ENCODE peak calls at places on chromosomes 16 and 17, in ten cellular contexts. One of them, this sample, is unnamed.

GRCh38 chr17:83014297-83014696 is 65.1 kb upstream of the METRNL start:
- DNase-seq in NCI-H1092: no peak
- DNase-seq in KBM-7: no peak
- DNase-seq in heart right ventricle: no peak
- DNase-seq in right lobe of liver: no peak
- DNase-seq in stimulated activated CD8-positive, alpha-beta memory T cell treated with anti-CD3 and anti-CD28 coated beads, Interleukin-7, amount 100 ng/mL, for 24 hours: no peak
- DNase-seq in OCI-LY7: no peak
- DNase-seq in non-pigmented ciliary epithelial cell: no peak
- DNase-seq in T-helper 1 cell: no peak
- DNase-seq in NCI-H187 treated with DMSO at 0.1 percent for 48 hours: no peak
- DNase-seq in this sample: no peak

GRCh38 chr16:68993885-68994284 is 111.6 kb upstream of the HAS3 start:
- DNase-seq in NCI-H187 treated with DMSO at 0.1 percent for 48 hours: no peak
- DNase-seq in non-pigmented ciliary epithelial cell: peak
- DNase-seq in KBM-7: no peak
- DNase-seq in right lobe of liver: no peak
- DNase-seq in NCI-H1092: no peak
- DNase-seq in OCI-LY7: no peak
- DNase-seq in stimulated activated CD8-positive, alpha-beta memory T cell treated with anti-CD3 and anti-CD28 coated beads, Interleukin-7, amount 100 ng/mL, for 24 hours: no peak
- DNase-seq in T-helper 1 cell: no peak
- DNase-seq in heart right ventricle: no peak
- DNase-seq in this sample: no peak

GRCh38 chr17:75697651-75698291 is 23.5 kb upstream of the ITGB4 start:
- DNase-seq in stimulated activated CD8-positive, alpha-beta memory T cell treated with anti-CD3 and anti-CD28 coated beads, Interleukin-7, amount 100 ng/mL, for 24 hours: no peak
- DNase-seq in OCI-LY7: no peak
- DNase-seq in non-pigmented ciliary epithelial cell: no peak
- DNase-seq in NCI-H1092: no peak
- DNase-seq in KBM-7: no peak
- DNase-seq in T-helper 1 cell: no peak
- DNase-seq in NCI-H187 treated with DMSO at 0.1 percent for 48 hours: no peak
- DNase-seq in heart right ventricle: no peak
- DNase-seq in right lobe of liver: no peak
- DNase-seq in this sample: no peak

GRCh38 chr17:75086496-75087181 is 1.1 kb upstream of the SLC16A5 start:
- DNase-seq in non-pigmented ciliary epithelial cell: no peak
- DNase-seq in stimulated activated CD8-positive, alpha-beta memory T cell treated with anti-CD3 and anti-CD28 coated beads, Interleukin-7, amount 100 ng/mL, for 24 hours: no peak
- DNase-seq in heart right ventricle: no peak
- DNase-seq in KBM-7: no peak
- DNase-seq in right lobe of liver: no peak
- DNase-seq in NCI-H187 treated with DMSO at 0.1 percent for 48 hours: no peak
- DNase-seq in T-helper 1 cell: no peak
- DNase-seq in NCI-H1092: no peak
- DNase-seq in OCI-LY7: no peak
- DNase-seq in this sample: no peak

GRCh38 chr16:62022688-62023087 is 13.6 kb downstream of the CDH8 start:
- DNase-seq in OCI-LY7: no peak
- DNase-seq in stimulated activated CD8-positive, alpha-beta memory T cell treated with anti-CD3 and anti-CD28 coated beads, Interleukin-7, amount 100 ng/mL, for 24 hours: no peak
- DNase-seq in right lobe of liver: no peak
- DNase-seq in NCI-H1092: no peak
- DNase-seq in T-helper 1 cell: no peak
- DNase-seq in NCI-H187 treated with DMSO at 0.1 percent for 48 hours: no peak
- DNase-seq in KBM-7: no peak
- DNase-seq in heart right ventricle: no peak
- DNase-seq in non-pigmented ciliary epithelial cell: no peak
- DNase-seq in this sample: no peak

GRCh38 chr17:80942360-80943345 is 49.0 kb upstream of the CHMP6 start:
- DNase-seq in stimulated activated CD8-positive, alpha-beta memory T cell treated with anti-CD3 and anti-CD28 coated beads, Interleukin-7, amount 100 ng/mL, for 24 hours: no peak
- DNase-seq in right lobe of liver: no peak
- DNase-seq in KBM-7: no peak
- DNase-seq in non-pigmented ciliary epithelial cell: no peak
- DNase-seq in NCI-H1092: no peak
- DNase-seq in NCI-H187 treated with DMSO at 0.1 percent for 48 hours: no peak
- DNase-seq in heart right ventricle: peak
- DNase-seq in T-helper 1 cell: no peak
- DNase-seq in OCI-LY7: no peak
- DNase-seq in this sample: no peak

GRCh38 chr16:85479972-85480726 is 133.0 kb upstream of the GSE1 start:
- DNase-seq in right lobe of liver: no peak
- DNase-seq in KBM-7: peak
- DNase-seq in T-helper 1 cell: no peak
- DNase-seq in non-pigmented ciliary epithelial cell: no peak
- DNase-seq in NCI-H187 treated with DMSO at 0.1 percent for 48 hours: no peak
- DNase-seq in heart right ventricle: peak
- DNase-seq in stimulated activated CD8-positive, alpha-beta memory T cell treated with anti-CD3 and anti-CD28 coated beads, Interleukin-7, amount 100 ng/mL, for 24 hours: no peak
- DNase-seq in OCI-LY7: peak
- DNase-seq in NCI-H1092: peak
- DNase-seq in this sample: no peak

GRCh38 chr17:74866198-74866835 is 6.5 kb downstream of the FDXR start:
- DNase-seq in right lobe of liver: no peak
- DNase-seq in OCI-LY7: no peak
- DNase-seq in T-helper 1 cell: no peak
- DNase-seq in stimulated activated CD8-positive, alpha-beta memory T cell treated with anti-CD3 and anti-CD28 coated beads, Interleukin-7, amount 100 ng/mL, for 24 hours: no peak
- DNase-seq in non-pigmented ciliary epithelial cell: no peak
- DNase-seq in NCI-H187 treated with DMSO at 0.1 percent for 48 hours: no peak
- DNase-seq in KBM-7: no peak
- DNase-seq in heart right ventricle: no peak
- DNase-seq in NCI-H1092: no peak
- DNase-seq in this sample: no peak

GRCh38 chr16:56242740-56243139 is 51.5 kb downstream of the GNAO1 start:
- DNase-seq in stimulated activated CD8-positive, alpha-beta memory T cell treated with anti-CD3 and anti-CD28 coated beads, Interleukin-7, amount 100 ng/mL, for 24 hours: no peak
- DNase-seq in NCI-H1092: no peak
- DNase-seq in T-helper 1 cell: no peak
- DNase-seq in KBM-7: no peak
- DNase-seq in non-pigmented ciliary epithelial cell: no peak
- DNase-seq in NCI-H187 treated with DMSO at 0.1 percent for 48 hours: no peak
- DNase-seq in OCI-LY7: no peak
- DNase-seq in heart right ventricle: no peak
- DNase-seq in right lobe of liver: no peak
- DNase-seq in this sample: no peak

GRCh38 chr16:4334724-4335495 is 16.2 kb downstream of the PAM16 start:
- DNase-seq in T-helper 1 cell: no peak
- DNase-seq in non-pigmented ciliary epithelial cell: no peak
- DNase-seq in right lobe of liver: no peak
- DNase-seq in KBM-7: no peak
- DNase-seq in heart right ventricle: no peak
- DNase-seq in NCI-H187 treated with DMSO at 0.1 percent for 48 hours: no peak
- DNase-seq in NCI-H1092: no peak
- DNase-seq in OCI-LY7: no peak
- DNase-seq in stimulated activated CD8-positive, alpha-beta memory T cell treated with anti-CD3 and anti-CD28 coated beads, Interleukin-7, amount 100 ng/mL, for 24 hours: no peak
- DNase-seq in this sample: no peak

GRCh38 chr17:49952209-49952911 is 16.6 kb upstream of the DLX4 start:
- DNase-seq in T-helper 1 cell: peak
- DNase-seq in non-pigmented ciliary epithelial cell: no peak
- DNase-seq in NCI-H187 treated with DMSO at 0.1 percent for 48 hours: peak
- DNase-seq in NCI-H1092: peak
- DNase-seq in KBM-7: peak
- DNase-seq in right lobe of liver: peak
- DNase-seq in stimulated activated CD8-positive, alpha-beta memory T cell treated with anti-CD3 and anti-CD28 coated beads, Interleukin-7, amount 100 ng/mL, for 24 hours: peak
- DNase-seq in heart right ventricle: peak
- DNase-seq in OCI-LY7: peak
- DNase-seq in this sample: peak

GRCh38 chr16:16071631-16072244 is 122.3 kb downstream of the ABCC1 start:
- DNase-seq in non-pigmented ciliary epithelial cell: peak
- DNase-seq in KBM-7: peak
- DNase-seq in stimulated activated CD8-positive, alpha-beta memory T cell treated with anti-CD3 and anti-CD28 coated beads, Interleukin-7, amount 100 ng/mL, for 24 hours: no peak
- DNase-seq in heart right ventricle: peak
- DNase-seq in NCI-H187 treated with DMSO at 0.1 percent for 48 hours: no peak
- DNase-seq in T-helper 1 cell: no peak
- DNase-seq in NCI-H1092: no peak
- DNase-seq in OCI-LY7: no peak
- DNase-seq in right lobe of liver: no peak
- DNase-seq in this sample: no peak

GRCh38 chr16:647173-647902 is 1.8 kb upstream of the WDR90 start:
- DNase-seq in KBM-7: no peak
- DNase-seq in T-helper 1 cell: no peak
- DNase-seq in right lobe of liver: peak
- DNase-seq in heart right ventricle: no peak
- DNase-seq in NCI-H187 treated with DMSO at 0.1 percent for 48 hours: no peak
- DNase-seq in NCI-H1092: no peak
- DNase-seq in stimulated activated CD8-positive, alpha-beta memory T cell treated with anti-CD3 and anti-CD28 coated beads, Interleukin-7, amount 100 ng/mL, for 24 hours: no peak
- DNase-seq in non-pigmented ciliary epithelial cell: no peak
- DNase-seq in OCI-LY7: no peak
- DNase-seq in this sample: no peak

GRCh38 chr17:14926526-14927122 is 338.5 kb downstream of the PMP22 start:
- DNase-seq in non-pigmented ciliary epithelial cell: no peak
- DNase-seq in T-helper 1 cell: peak
- DNase-seq in KBM-7: peak
- DNase-seq in NCI-H187 treated with DMSO at 0.1 percent for 48 hours: no peak
- DNase-seq in OCI-LY7: peak
- DNase-seq in heart right ventricle: no peak
- DNase-seq in stimulated activated CD8-positive, alpha-beta memory T cell treated with anti-CD3 and anti-CD28 coated beads, Interleukin-7, amount 100 ng/mL, for 24 hours: peak
- DNase-seq in right lobe of liver: peak
- DNase-seq in NCI-H1092: peak
- DNase-seq in this sample: peak

GRCh38 chr16:1042776-1043349 is 29.7 kb upstream of the SSTR5 start:
- DNase-seq in NCI-H187 treated with DMSO at 0.1 percent for 48 hours: no peak
- DNase-seq in non-pigmented ciliary epithelial cell: no peak
- DNase-seq in T-helper 1 cell: no peak
- DNase-seq in right lobe of liver: no peak
- DNase-seq in OCI-LY7: no peak
- DNase-seq in KBM-7: no peak
- DNase-seq in heart right ventricle: no peak
- DNase-seq in stimulated activated CD8-positive, alpha-beta memory T cell treated with anti-CD3 and anti-CD28 coated beads, Interleukin-7, amount 100 ng/mL, for 24 hours: no peak
- DNase-seq in NCI-H1092: no peak
- DNase-seq in this sample: no peak

GRCh38 chr17:64661731-64661980 is 451 bp downstream of the SMURF2 start:
- DNase-seq in T-helper 1 cell: no peak
- DNase-seq in KBM-7: no peak
- DNase-seq in right lobe of liver: peak
- DNase-seq in OCI-LY7: no peak
- DNase-seq in NCI-H1092: no peak
- DNase-seq in NCI-H187 treated with DMSO at 0.1 percent for 48 hours: no peak
- DNase-seq in heart right ventricle: no peak
- DNase-seq in non-pigmented ciliary epithelial cell: no peak
- DNase-seq in stimulated activated CD8-positive, alpha-beta memory T cell treated with anti-CD3 and anti-CD28 coated beads, Interleukin-7, amount 100 ng/mL, for 24 hours: no peak
- DNase-seq in this sample: no peak

GRCh38 chr17:20008242-20009051 is 712 bp upstream of the SPECC1 start:
- DNase-seq in NCI-H1092: no peak
- DNase-seq in right lobe of liver: peak
- DNase-seq in OCI-LY7: no peak
- DNase-seq in heart right ventricle: peak
- DNase-seq in stimulated activated CD8-positive, alpha-beta memory T cell treated with anti-CD3 and anti-CD28 coated beads, Interleukin-7, amount 100 ng/mL, for 24 hours: no peak
- DNase-seq in T-helper 1 cell: no peak
- DNase-seq in NCI-H187 treated with DMSO at 0.1 percent for 48 hours: no peak
- DNase-seq in non-pigmented ciliary epithelial cell: no peak
- DNase-seq in KBM-7: no peak
- DNase-seq in this sample: no peak

GRCh38 chr17:66714046-66715023 is 120.6 kb upstream of the CACNG5 start:
- DNase-seq in right lobe of liver: no peak
- DNase-seq in KBM-7: no peak
- DNase-seq in NCI-H1092: no peak
- DNase-seq in T-helper 1 cell: no peak
- DNase-seq in NCI-H187 treated with DMSO at 0.1 percent for 48 hours: no peak
- DNase-seq in OCI-LY7: no peak
- DNase-seq in stimulated activated CD8-positive, alpha-beta memory T cell treated with anti-CD3 and anti-CD28 coated beads, Interleukin-7, amount 100 ng/mL, for 24 hours: no peak
- DNase-seq in non-pigmented ciliary epithelial cell: no peak
- DNase-seq in heart right ventricle: no peak
- DNase-seq in this sample: no peak

GRCh38 chr16:56606688-56607618 is 1.4 kb upstream of the MT2A start:
- DNase-seq in NCI-H1092: no peak
- DNase-seq in stimulated activated CD8-positive, alpha-beta memory T cell treated with anti-CD3 and anti-CD28 coated beads, Interleukin-7, amount 100 ng/mL, for 24 hours: no peak
- DNase-seq in KBM-7: peak
- DNase-seq in heart right ventricle: peak
- DNase-seq in non-pigmented ciliary epithelial cell: peak
- DNase-seq in NCI-H187 treated with DMSO at 0.1 percent for 48 hours: no peak
- DNase-seq in OCI-LY7: no peak
- DNase-seq in T-helper 1 cell: no peak
- DNase-seq in right lobe of liver: peak
- DNase-seq in this sample: no peak

GRCh38 chr16:47927330-47927729 is 228.5 kb downstream of the ABCC12 start:
- DNase-seq in heart right ventricle: no peak
- DNase-seq in right lobe of liver: no peak
- DNase-seq in non-pigmented ciliary epithelial cell: no peak
- DNase-seq in KBM-7: no peak
- DNase-seq in NCI-H1092: no peak
- DNase-seq in T-helper 1 cell: no peak
- DNase-seq in NCI-H187 treated with DMSO at 0.1 percent for 48 hours: no peak
- DNase-seq in OCI-LY7: no peak
- DNase-seq in stimulated activated CD8-positive, alpha-beta memory T cell treated with anti-CD3 and anti-CD28 coated beads, Interleukin-7, amount 100 ng/mL, for 24 hours: no peak
- DNase-seq in this sample: no peak

GRCh38 chr16:89363621-89364393 is 126.6 kb downstream of the ANKRD11 start:
- DNase-seq in KBM-7: peak
- DNase-seq in T-helper 1 cell: no peak
- DNase-seq in heart right ventricle: no peak
- DNase-seq in right lobe of liver: no peak
- DNase-seq in non-pigmented ciliary epithelial cell: no peak
- DNase-seq in NCI-H1092: no peak
- DNase-seq in NCI-H187 treated with DMSO at 0.1 percent for 48 hours: no peak
- DNase-seq in OCI-LY7: no peak
- DNase-seq in stimulated activated CD8-positive, alpha-beta memory T cell treated with anti-CD3 and anti-CD28 coated beads, Interleukin-7, amount 100 ng/mL, for 24 hours: no peak
- DNase-seq in this sample: peak

GRCh38 chr16:81446318-81447275 is 2.0 kb downstream of the CMIP start:
- DNase-seq in stimulated activated CD8-positive, alpha-beta memory T cell treated with anti-CD3 and anti-CD28 coated beads, Interleukin-7, amount 100 ng/mL, for 24 hours: no peak
- DNase-seq in non-pigmented ciliary epithelial cell: no peak
- DNase-seq in heart right ventricle: no peak
- DNase-seq in NCI-H187 treated with DMSO at 0.1 percent for 48 hours: no peak
- DNase-seq in NCI-H1092: no peak
- DNase-seq in OCI-LY7: peak
- DNase-seq in KBM-7: no peak
- DNase-seq in right lobe of liver: no peak
- DNase-seq in T-helper 1 cell: no peak
- DNase-seq in this sample: no peak